ENCODE peak calls at places on chromosomes 2 and 18, in four cellular contexts. A, Q, X and I are unnamed samples.

GRCh38 chr2:177828546-177828945 is 244.0 kb downstream of the PDE11A start:
- DNase-seq in A (no peak), X (no peak), Q (no peak), I (no peak)

GRCh38 chr2:73830871-73831401 is 2.2 kb downstream of the STAMBP start:
- DNase-seq in Q (no peak), A (no peak), X (no peak), I (no peak)

GRCh38 chr2:45636013-45636412 is 15.5 kb upstream of the PRKCE start:
- DNase-seq in Q (no peak), A (no peak), X (no peak), I (no peak)

GRCh38 chr18:48033770-48034650 is 103.6 kb upstream of the SMAD2 start:
- DNase-seq in Q (peak; percentile 35), X (no peak), A (no peak), I (no peak)

GRCh38 chr2:118855451-118856279 is 8.2 kb upstream of the EN1 start:
- DNase-seq in A (peak; percentile 93), Q (peak; percentile 93), X (peak; percentile 84), I (peak; percentile 36)

GRCh38 chr2:204913854-204914464 is 368.7 kb downstream of the PARD3B start:
- DNase-seq in Q (no peak), X (no peak), A (peak; percentile 35), I (no peak)

GRCh38 chr2:60447943-60448342 is 105.5 kb downstream of the BCL11A start:
- DNase-seq in X (no peak), A (no peak), Q (no peak), I (no peak)

GRCh38 chr2:3478846-3479385 is 40.4 kb downstream of the ADI1 start:
- DNase-seq in X (no peak), A (no peak), Q (no peak), I (no peak)

GRCh38 chr2:158599609-158600008 is 142.9 kb downstream of the PKP4 start:
- DNase-seq in Q (no peak), A (no peak), X (no peak), I (no peak)

GRCh38 chr2:12717988-12718661 is 1.4 kb downstream of the TRIB2 start:
- DNase-seq in Q (peak; percentile 51), X (peak; percentile 34), A (peak; percentile 67), I (peak; percentile 67)

GRCh38 chr2:41994177-41994576 is 53.6 kb upstream of the PKDCC start:
- DNase-seq in X (no peak), A (no peak), Q (no peak), I (no peak)

GRCh38 chr2:43184339-43184895 is 42.0 kb downstream of the ZFP36L2 start:
- DNase-seq in Q (no peak), A (no peak), X (no peak), I (no peak)

GRCh38 chr2:197089659-197090058 is 163.2 kb upstream of the PGAP1 start:
- DNase-seq in Q (no peak), X (no peak), A (no peak), I (no peak)

GRCh38 chr2:143399679-143400078 is 270.5 kb downstream of the ARHGAP15 start:
- DNase-seq in A (no peak), Q (no peak), X (no peak), I (peak; percentile 15)

GRCh38 chr2:215354771-215355695 is 43.2 kb downstream of the ATIC start:
- DNase-seq in Q (no peak), X (no peak), A (peak; percentile 35), I (no peak)

GRCh38 chr18:55706893-55707292 is 118.9 kb upstream of the TCF4 start:
- DNase-seq in Q (no peak), A (no peak), X (no peak), I (peak; percentile 14)

GRCh38 chr2:196745711-196746110 is 53.8 kb downstream of the GTF3C3 start:
- DNase-seq in A (no peak), Q (no peak), X (no peak), I (no peak)

GRCh38 chr2:237256845-237257244 is 157.1 kb downstream of the COL6A3 start:
- DNase-seq in A (peak; percentile 84), X (no peak), Q (no peak), I (no peak)

GRCh38 chr2:44100351-44100750 is 68.3 kb upstream of the PPM1B start:
- DNase-seq in Q (no peak), A (peak; percentile 78), X (peak; percentile 65), I (peak; percentile 65)

GRCh38 chr2:10498525-10499274 is 50.6 kb upstream of the ODC1 start:
- DNase-seq in X (no peak), A (no peak), Q (no peak), I (no peak)

GRCh38 chr2:16513626-16514025 is 152.0 kb downstream of the CYRIA start:
- DNase-seq in Q (no peak), X (no peak), A (no peak), I (no peak)

GRCh38 chr2:157822993-157823392 is 53.1 kb downstream of the ACVR1 start:
- DNase-seq in Q (no peak), A (no peak), X (no peak), I (no peak)

GRCh38 chr18:45449761-45450227 is 165.5 kb upstream of the SLC14A2 start:
- DNase-seq in Q (no peak), X (no peak), A (peak; percentile 83), I (no peak)

GRCh38 chr18:7779226-7779625 is 212.1 kb downstream of the PTPRM start:
- DNase-seq in A (no peak), X (no peak), Q (no peak), I (no peak)

GRCh38 chr2:31236433-31237205 is 2.7 kb downstream of the EHD3 start:
- DNase-seq in Q (no peak), X (no peak), A (no peak), I (no peak)

GRCh38 chr2:31238906-31239841 is 5.2 kb downstream of the EHD3 start:
- DNase-seq in A (peak; percentile 59), X (no peak), Q (no peak), I (no peak)

GRCh38 chr2:31239842-31240198 is 5.9 kb downstream of the EHD3 start:
- DNase-seq in X (no peak), A (peak; percentile 82), Q (peak; percentile 66), I (no peak)

GRCh38 chr2:31237348-31238017 is 3.5 kb downstream of the EHD3 start:
- DNase-seq in X (no peak), A (no peak), Q (no peak), I (no peak)

GRCh38 chr2:31238126-31238905 is 4.4 kb downstream of the EHD3 start:
- DNase-seq in X (no peak), A (no peak), Q (no peak), I (no peak)
- H3K4me1 ChIP-seq in X (peaks cover 3% of the 10 kb centered on the region), A (peaks cover 17% of the 10 kb centered on the region), Q (peaks cover 17% of the 10 kb centered on the region), I (no peaks in the 10 kb centered on the region)

DNA sequence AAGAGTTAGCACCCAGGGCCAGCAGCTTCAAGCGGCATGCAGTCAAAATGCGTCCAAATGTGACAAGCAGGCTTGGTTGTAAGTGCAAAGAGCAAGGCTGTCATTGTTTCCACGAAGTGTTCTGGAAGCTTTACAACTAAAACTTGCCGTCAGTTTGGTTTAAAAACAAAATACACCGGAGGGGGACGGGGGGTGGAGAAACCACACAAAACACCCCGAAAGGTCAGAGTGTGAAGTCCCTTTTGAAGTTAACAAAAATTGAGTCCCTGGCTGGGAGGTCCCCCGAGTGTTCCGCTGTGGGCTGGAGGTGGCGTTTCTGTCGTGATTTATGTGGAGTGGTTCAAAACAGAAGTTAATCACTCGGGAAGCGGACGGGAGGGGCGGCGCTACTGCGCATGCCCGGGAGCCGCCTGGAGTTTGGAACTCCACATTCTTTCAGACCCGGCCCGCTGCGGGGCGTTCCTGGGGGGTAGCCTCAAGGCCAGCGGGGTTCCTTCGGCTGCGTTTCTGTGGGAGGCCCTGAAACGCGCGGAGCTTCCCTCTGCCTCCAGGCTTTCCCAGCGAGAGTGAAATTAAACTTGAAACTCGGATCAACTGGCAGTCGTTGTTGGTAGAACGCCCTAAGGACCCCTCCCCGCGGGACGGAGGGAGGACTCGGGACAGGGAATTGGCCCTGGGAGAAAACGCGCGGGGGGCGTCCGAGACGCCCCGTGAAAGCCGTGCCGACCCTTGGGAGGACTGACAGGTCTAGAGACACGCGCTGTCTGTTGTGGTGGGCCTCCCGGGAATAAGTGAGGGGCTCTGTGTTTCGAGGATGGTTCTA is 1.4 kb downstream of the TGIF1 start:
- DNase-seq in Q (peak; percentile 88), X (no peak), A (peak; percentile 98), I (peak; percentile 86)
- H3K4me3 ChIP-seq in Q (peak overlapping the region; percentile 97), X (peak overlapping the region; percentile 11), A (peak overlapping the region; percentile 92), I (peak overlapping the region; percentile 76)

GRCh38 chr2:224523626-224524577 is 61.3 kb downstream of the CUL3 start:
- DNase-seq in A (no peak), Q (no peak), X (peak; percentile 17), I (no peak)
- H3K4me1 ChIP-seq in A (peaks cover 7% of the 10 kb centered on the region), Q (peaks cover 22% of the 10 kb centered on the region), X (peaks cover 58% of the 10 kb centered on the region), I (peaks cover 23% of the 10 kb centered on the region)

DNA sequence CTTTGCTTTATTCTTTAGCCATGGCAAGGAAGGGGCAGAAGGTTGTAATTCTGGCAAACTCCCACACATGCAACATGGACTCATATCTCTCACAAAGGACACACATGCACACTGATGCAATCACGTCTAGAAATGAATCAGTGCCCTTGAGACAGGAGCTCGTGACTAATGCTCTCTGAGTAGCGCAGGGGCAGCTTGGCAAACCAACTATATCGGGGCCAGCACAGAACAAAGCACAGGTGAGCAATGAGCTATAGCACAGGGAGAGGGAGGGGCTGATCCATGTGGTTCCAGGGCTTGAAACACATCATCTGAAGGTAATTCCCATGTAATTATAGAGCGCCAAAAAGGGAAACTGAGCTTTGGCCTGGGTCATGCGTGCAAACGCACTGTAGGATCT is 165.2 kb upstream of the KLF7 start:
- DNase-seq in Q (no peak), A (peak; percentile 45), X (no peak), I (no peak)
- H3K4me3 ChIP-seq in Q (no peak overlapping the region), A (no peak overlapping the region), X (no peak overlapping the region), I (no peak overlapping the region)

DNA sequence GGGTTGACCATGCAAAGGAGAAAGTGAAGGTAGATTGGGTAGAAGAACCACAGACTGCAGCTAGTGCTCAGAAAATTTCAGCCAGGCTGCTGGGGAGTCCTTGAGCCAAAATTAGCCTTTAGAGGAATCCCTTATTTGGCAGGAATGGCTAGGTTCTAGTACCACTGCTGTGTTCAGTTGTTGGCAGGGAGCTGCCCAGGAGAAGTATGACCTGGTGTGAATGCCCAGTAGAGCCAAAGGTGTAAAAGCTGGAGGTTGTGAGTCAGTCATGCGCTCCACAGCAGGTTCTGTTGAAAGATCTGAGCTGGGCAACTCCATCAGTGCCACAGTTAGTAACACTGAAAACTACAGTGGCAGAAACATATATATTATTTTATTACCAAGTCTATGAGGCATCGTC is 36.4 kb upstream of the TBR1 start:
- DNase-seq in A (peak; percentile 36), Q (peak; percentile 26), X (no peak), I (no peak)
- H3K4me1 ChIP-seq in A (no peaks in the 10 kb centered on the region), Q (peaks cover 11% of the 10 kb centered on the region), X (peaks cover 21% of the 10 kb centered on the region), I (no peaks in the 10 kb centered on the region)

GRCh38 chr2:75200140-75200985 is 1.0 kb upstream of the TACR1 start:
- DNase-seq in X (no peak), Q (peak; percentile 67), A (peak; percentile 78), I (no peak)
- H3K4me3 ChIP-seq in X (peak overlapping the region; percentile 56), Q (peak overlapping the region; percentile 28), A (peak overlapping the region; percentile 26), I (no peak overlapping the region)